ENCODE peak calls at places on chromosome 1, in six cellular contexts. S, M, U, R, C and Z are unnamed samples.

GRCh38 chr1:39333296-39333695 is 128.8 kb downstream of the MACF1 start:
- DNase-seq in R (no peak), C (no peak), S (no peak), M (no peak), U (no peak), Z (no peak)

GRCh38 chr1:8343464-8344001 is 25.6 kb downstream of the SLC45A1 start:
- DNase-seq in R (peak; percentile 94), C (peak; percentile 89), S (peak; percentile 89), U (peak; percentile 85), M (peak; percentile 79), Z (no peak)

GRCh38 chr1:150572918-150573647 is 6.3 kb downstream of the MCL1 start:
- DNase-seq in M (no peak), U (no peak), S (no peak), C (no peak), R (no peak), Z (no peak)

GRCh38 chr1:167127236-167127635 is 33.4 kb downstream of the STYXL2 start:
- DNase-seq in M (no peak), S (no peak), R (no peak), C (no peak), U (no peak), Z (no peak)

GRCh38 chr1:2330511-2331199 is 60.7 kb downstream of the MORN1 start:
- DNase-seq in U (no peak), M (no peak), S (peak; percentile 81), C (peak; percentile 62), R (peak; percentile 76), Z (no peak)

GRCh38 chr1:211910917-211911485 is 80.4 kb upstream of the LPGAT1 start:
- DNase-seq in M (no peak), S (no peak), U (no peak), R (no peak), C (no peak), Z (peak; percentile 67)

GRCh38 chr1:12015499-12015898 is 3.8 kb upstream of the MIIP start:
- DNase-seq in M (no peak), R (no peak), C (no peak), U (peak; percentile 30), S (no peak), Z (no peak)

GRCh38 chr1:7218210-7218832 is 433.1 kb downstream of the CAMTA1 start:
- DNase-seq in U (no peak), R (peak; percentile 48), C (no peak), S (no peak), M (peak; percentile 36), Z (peak; percentile 18)

GRCh38 chr1:101282314-101283087 is 45.7 kb downstream of the S1PR1 start:
- DNase-seq in R (peak; percentile 43), C (no peak), M (no peak), S (no peak), U (no peak), Z (no peak)

GRCh38 chr1:180555411-180555810 is 3.4 kb upstream of the OVAAL start:
- DNase-seq in S (no peak), R (no peak), U (no peak), M (peak; percentile 40), C (no peak), Z (no peak)

GRCh38 chr1:85629532-85629920 is 49.0 kb downstream of the CCN1 start:
- DNase-seq in U (no peak), R (no peak), C (no peak), M (no peak), S (no peak), Z (no peak)
- H3K4me3 ChIP-seq in U (no peak overlapping the region), R (peak overlapping the region; percentile 23), C (peak overlapping the region; percentile 40), M (no peak overlapping the region), S (no peak overlapping the region), Z (no peak overlapping the region)

GRCh38 chr1:182029379-182030331 is 31.9 kb downstream of the ZNF648 start:
- DNase-seq in R (peak; percentile 89), S (peak; percentile 96), U (peak; percentile 98), C (peak; percentile 13), M (peak; percentile 88), Z (peak; percentile 93)
- TF ChIP-seq CTCF in R (peak; percentile 18), S (peak; percentile 49), U (peak; percentile 62), C (no peak), M (peak; percentile 65), Z (no peak)

GRCh38 chr1:192557841-192558595 is 17.6 kb upstream of the RGS1 start:
- DNase-seq in C (no peak), M (no peak), U (no peak), R (peak; percentile 23), S (no peak), Z (no peak)
- H3K4me3 ChIP-seq in C (no peak overlapping the region), M (no peak overlapping the region), U (no peak overlapping the region), R (no peak overlapping the region), S (no peak overlapping the region), Z (no peak overlapping the region)

DNA sequence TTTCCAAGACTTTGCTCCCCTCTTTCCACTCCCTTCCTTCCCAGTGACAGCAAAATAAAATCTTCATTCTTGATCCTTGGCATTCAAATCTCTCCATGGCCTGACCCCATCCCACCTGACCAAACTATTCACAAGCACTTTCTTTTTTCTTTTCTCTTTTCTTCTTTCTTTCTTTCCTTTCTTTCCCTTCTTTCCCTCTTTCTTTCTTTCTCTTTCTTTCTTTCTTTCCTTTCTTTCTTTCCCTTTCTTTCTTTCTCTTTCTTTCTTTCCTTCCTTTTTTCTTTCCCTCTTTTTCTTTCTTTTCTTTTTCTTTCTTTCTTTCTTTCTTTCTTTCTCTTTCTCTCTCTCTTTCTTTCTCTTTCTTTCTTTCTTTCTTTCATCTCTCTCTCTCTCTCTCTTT is 207.1 kb downstream of the ADGRL2 start:
- DNase-seq in M (no peak), S (no peak), U (no peak), C (no peak), R (no peak), Z (no peak)
- TF ChIP-seq CTCF in M (no peak), S (no peak), U (no peak), C (no peak), R (no peak), Z (no peak)